ENCODE peak calls at places on chromosome 1, in five cellular contexts. Q, X, A, S and M are unnamed samples.

GRCh38 chr1:204449631-204450280 is 38.1 kb upstream of the PPP1R15B start:
- DNase-seq in Q (no peak), X (no peak), A (no peak), S (no peak), M (no peak)

GRCh38 chr1:54312874-54313316 is 93.3 kb downstream of the SSBP3 start:
- DNase-seq in Q (no peak), X (peak; percentile 59), A (peak; percentile 25), S (no peak), M (peak; percentile 60)

GRCh38 chr1:200379431-200379755 is 30.4 kb downstream of the ZNF281 start:
- DNase-seq in Q (peak; percentile 67), X (peak; percentile 88), A (peak; percentile 99), S (no peak), M (no peak)

GRCh38 chr1:232786845-232787455 is 18.3 kb upstream of the MAP10 start:
- DNase-seq in Q (no peak), X (no peak), A (no peak), S (no peak), M (peak; percentile 81)

GRCh38 chr1:186297439-186297838 is 77.6 kb downstream of the TPR start:
- DNase-seq in Q (no peak), X (no peak), A (no peak), S (no peak), M (no peak)

GRCh38 chr1:75672528-75673393 is 51.7 kb upstream of the ACADM start:
- DNase-seq in Q (peak; percentile 47), X (peak; percentile 80), A (peak; percentile 90), S (no peak), M (no peak)

GRCh38 chr1:50371749-50372148 is 51.5 kb downstream of the DMRTA2 start:
- DNase-seq in Q (no peak), X (no peak), A (no peak), S (no peak), M (no peak)

GRCh38 chr1:6198646-6199297 is 623 bp downstream of the RPL22 start:
- DNase-seq in Q (no peak), X (no peak), A (no peak), S (no peak), M (no peak)

GRCh38 chr1:18923721-18924610 is 21.6 kb upstream of the ALDH4A1 start:
- DNase-seq in Q (no peak), X (no peak), A (no peak), S (no peak), M (no peak)

GRCh38 chr1:31669786-31670582 is 25.3 kb upstream of the PEF1 start:
- DNase-seq in Q (peak; percentile 31), X (peak; percentile 22), A (peak; percentile 14), S (no peak), M (peak; percentile 68)

GRCh38 chr1:21814241-21814918 is 2.3 kb downstream of the LDLRAD2 start:
- DNase-seq in Q (no peak), X (no peak), A (no peak), S (peak; percentile 66), M (peak; percentile 23)

GRCh38 chr1:240402318-240402717 is 209.6 kb downstream of the GREM2 start:
- DNase-seq in Q (no peak), X (no peak), A (no peak), S (no peak), M (no peak)

GRCh38 chr1:236052227-236052993 is 12.5 kb downstream of the NID1 start:
- DNase-seq in Q (no peak), X (no peak), A (no peak), S (no peak), M (no peak)

GRCh38 chr1:3539707-3540425 is 71.4 kb downstream of the MEGF6 start:
- DNase-seq in Q (no peak), X (no peak), A (no peak), S (no peak), M (no peak)

GRCh38 chr1:224205438-224205840 is 22.4 kb downstream of the DEGS1 start:
- DNase-seq in Q (peak; percentile 20), X (peak; percentile 57), A (peak; percentile 76), S (no peak), M (no peak)

GRCh38 chr1:39653546-39654031 is 14.1 kb upstream of the HEYL start:
- DNase-seq in Q (peak; percentile 45), X (peak; percentile 84), A (peak; percentile 50), S (peak; percentile 58), M (peak; percentile 81)

GRCh38 chr1:15616704-15617172 is 520 bp upstream of the DDI2 start:
- DNase-seq in Q (no peak), X (no peak), A (no peak), S (no peak), M (no peak)